ENCODE peak calls at places on chromosomes 5 and 9, in eight cellular contexts. X is activated T-cell treated with anti-CD3 and anti-CD28 coated beads for 48 hours; M is iPS-NIHi11; D is naive thymus-derived CD8-positive, alpha-beta T cell; C is GDM1; P is nucleus accumbens; K is SJCRH30; V is effector memory CD4-positive, alpha-beta T cell. Y is an unnamed sample.

GRCh38 chr5:11525020-11525419 is 379.2 kb downstream of the CTNND2 start:
- DNase-seq in X (no peak), M (peak; percentile 32), D (no peak), C (no peak), P (no peak), K (no peak), V (no peak), Y (no peak)

GRCh38 chr5:120873083-120873482 is 409.0 kb downstream of the PRR16 start:
- DNase-seq in X (no peak), M (no peak), D (no peak), C (no peak), P (no peak), K (no peak), V (no peak), Y (no peak)

GRCh38 chr5:139863855-139864558 is 68.4 kb downstream of the PSD2 start:
- DNase-seq in X (peak; percentile 41), M (peak; percentile 90), D (peak; percentile 46), C (no peak), P (peak; percentile 49), K (peak; percentile 73), V (peak; percentile 10), Y (peak; percentile 61)

GRCh38 chr5:79845448-79846197 is 145.4 kb downstream of the MTX3 start:
- DNase-seq in X (peak; percentile 15), M (no peak), D (no peak), C (no peak), P (no peak), K (peak; percentile 68), V (no peak), Y (no peak)

GRCh38 chr9:15231788-15232635 is 75.0 kb downstream of the TTC39B start:
- DNase-seq in X (peak; percentile 11), M (peak; percentile 68), D (no peak), C (peak; percentile 4), P (no peak), K (peak; percentile 45), V (no peak), Y (peak; percentile 21)

GRCh38 chr5:93583799-93584530 is 943 bp downstream of the NR2F1 start:
- DNase-seq in X (no peak), M (peak; percentile 57), D (no peak), C (no peak), P (no peak), K (peak; percentile 75), V (no peak), Y (peak; percentile 24)

GRCh38 chr5:174177531-174177930 is 132.0 kb downstream of the NSG2 start:
- DNase-seq in X (no peak), M (no peak), D (no peak), C (no peak), P (peak; percentile 24), K (no peak), V (no peak), Y (no peak)

GRCh38 chr9:127143920-127144465 is 21.6 kb upstream of the ANGPTL2 start:
- DNase-seq in X (no peak), M (no peak), D (no peak), C (no peak), P (no peak), K (no peak), V (no peak), Y (no peak)

Y was measured in Kasumi-1.